ENCODE peak calls at places on chromosomes 13 and 19, in five cellular contexts. G, J, R, K and P are unnamed samples. For H3K4me1, the result is how much of the 10 kb centered on the place peaks cover.

GRCh38 chr19:36255316-36255715 is 40.4 kb downstream of the ZNF146 start:
- DNase-seq in R (no peak), J (no peak), K (no peak), G (no peak), P (no peak)

GRCh38 chr13:73943137-73943964 is 190.9 kb downstream of the KLF12 start:
- DNase-seq in K (no peak), R (no peak), J (no peak), G (no peak), P (no peak)

GRCh38 chr13:54018485-54018884 is 989.9 kb downstream of the OLFM4 start:
- DNase-seq in G (no peak), R (no peak), J (no peak), K (no peak), P (no peak)

GRCh38 chr13:25466880-25467279 is 95.1 kb downstream of the ATP8A2 start:
- DNase-seq in K (no peak), R (no peak), J (peak), G (no peak), P (no peak)

GRCh38 chr19:3061214-3062161 is 807 bp downstream of the TLE5 start:
- DNase-seq in K (peak), R (no peak), J (no peak), G (peak), P (peak)

GRCh38 chr19:15563325-15563794 is 51.7 kb upstream of the CYP4F8 start:
- DNase-seq in J (peak), R (peak), K (peak), G (peak), P (peak)

GRCh38 chr13:42548731-42549554 is 25.0 kb upstream of the TNFSF11 start:
- DNase-seq in J (no peak), R (no peak), K (no peak), G (no peak), P (no peak)

GRCh38 chr13:98144501-98145350 is 1.8 kb downstream of the FARP1 start:
- DNase-seq in R (peak), G (no peak), J (peak), K (peak), P (peak)

GRCh38 chr13:26921918-26922317 is 161.3 kb upstream of the GPR12 start:
- DNase-seq in R (no peak), K (no peak), G (no peak), J (peak), P (no peak)

GRCh38 chr13:101627556-101627943 is 175.1 kb downstream of the ITGBL1 start:
- DNase-seq in R (peak), K (no peak), J (no peak), G (no peak), P (no peak)

GRCh38 chr13:27921421-27921960 is 1.7 kb downstream of the PDX1 start:
- DNase-seq in R (no peak), J (peak), K (no peak), G (no peak), P (no peak)

GRCh38 chr13:93017493-93018112 is 209.0 kb upstream of the GPC6 start:
- DNase-seq in R (no peak), G (no peak), J (no peak), K (no peak), P (no peak)

GRCh38 chr13:24208314-24208713 is 47.8 kb downstream of the SPATA13 start:
- DNase-seq in G (no peak), K (peak), R (peak), J (no peak), P (no peak)

GRCh38 chr13:25733696-25734435 is 317.9 kb downstream of the SHISA2 start:
- DNase-seq in R (no peak), J (no peak), G (no peak), K (no peak), P (no peak)

GRCh38 chr19:681029-681626 is 4.9 kb downstream of the FSTL3 start:
- DNase-seq in G (no peak), R (peak), K (peak), J (no peak), P (no peak)

GRCh38 chr13:20580257-20580656 is 13.3 kb downstream of the IFT88 start:
- DNase-seq in J (no peak), G (no peak), R (no peak), K (no peak), P (no peak)

GRCh38 chr19:50858896-50859295 is 4.2 kb downstream of the KLK3 start:
- DNase-seq in J (peak), R (no peak), G (no peak), K (no peak), P (peak)

GRCh38 chr19:18170714-18171255 is 2.8 kb upstream of the IFI30 start:
- DNase-seq in K (no peak), R (no peak), G (peak), J (no peak), P (no peak)

GRCh38 chr19:18173572-18174294 is at the start of gene IFI30:
- DNase-seq in G (peak), R (peak), J (peak), K (peak), P (peak)

GRCh38 chr19:18172331-18173053 is 1.1 kb upstream of the IFI30 start:
- DNase-seq in R (no peak), G (no peak), K (no peak), J (no peak), P (no peak)

GRCh38 chr19:18173054-18173571 is 500 bp upstream of the IFI30 start:
- DNase-seq in J (no peak), K (no peak), G (no peak), R (no peak), P (no peak)

DNA sequence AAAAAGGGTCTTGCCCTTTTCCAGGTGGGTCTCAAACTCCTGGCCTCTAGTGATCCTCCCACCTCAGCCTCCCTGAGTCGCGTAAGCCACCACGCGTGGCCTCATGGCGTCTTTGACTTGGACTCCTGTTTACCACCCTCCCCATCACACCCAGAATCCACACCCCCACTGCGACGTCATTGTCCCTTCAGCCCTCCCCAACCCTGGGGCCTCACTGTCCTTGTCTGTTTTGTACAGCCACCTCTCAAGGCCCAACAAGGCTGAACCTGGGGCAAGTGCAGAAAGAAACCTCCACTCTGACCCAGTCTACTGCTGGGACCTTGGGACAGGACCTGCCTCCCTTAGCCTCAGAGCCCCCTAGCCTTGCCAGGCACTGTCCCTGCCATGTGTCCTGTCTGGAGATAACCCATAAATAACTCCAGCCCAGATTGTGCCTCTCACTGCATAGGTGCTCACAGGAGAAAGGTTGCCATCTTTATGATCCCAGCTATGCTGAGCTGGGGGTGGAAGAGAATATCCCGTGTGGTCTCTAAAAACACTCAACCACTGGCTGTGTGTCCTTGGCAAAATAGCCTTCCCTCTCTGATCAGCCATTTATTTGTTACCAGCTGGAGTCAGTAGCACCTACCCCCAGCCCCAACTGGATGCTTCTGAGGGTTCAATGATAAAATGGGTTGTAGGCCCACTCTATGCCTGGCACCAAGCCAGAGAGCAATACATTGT is 1.8 kb upstream of the IFI30 start:
- DNase-seq in G (no peak), R (no peak), J (no peak), K (no peak), P (no peak)
- H3K4me1 ChIP-seq in G (under half), R (under half), J (under half), K (under half), P (under half)

DNA sequence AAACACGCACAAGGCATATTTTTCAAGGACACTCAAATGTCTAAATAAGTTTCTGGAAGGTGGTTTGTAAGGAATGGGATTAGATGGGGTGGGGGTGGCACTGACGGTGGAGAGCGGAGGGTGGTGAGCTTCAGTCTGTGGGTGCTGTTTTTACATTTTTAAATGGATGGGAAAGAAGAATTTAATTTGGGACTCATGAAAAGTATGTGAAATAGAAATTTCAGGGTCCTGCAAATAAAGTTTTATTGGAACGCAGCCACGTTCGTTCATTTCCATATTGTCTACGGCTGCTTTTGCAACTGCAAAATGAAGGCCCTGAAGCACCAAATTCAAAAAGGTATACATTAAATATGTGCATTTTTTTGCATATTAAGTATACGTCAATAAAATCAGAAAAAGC is 9.9 kb downstream of the KANK2 start:
- DNase-seq in G (no peak), J (no peak), R (no peak), K (no peak), P (no peak)
- TF ChIP-seq CTCF in G (no peak), J (no peak), R (no peak), K (no peak), P (no peak)

DNA sequence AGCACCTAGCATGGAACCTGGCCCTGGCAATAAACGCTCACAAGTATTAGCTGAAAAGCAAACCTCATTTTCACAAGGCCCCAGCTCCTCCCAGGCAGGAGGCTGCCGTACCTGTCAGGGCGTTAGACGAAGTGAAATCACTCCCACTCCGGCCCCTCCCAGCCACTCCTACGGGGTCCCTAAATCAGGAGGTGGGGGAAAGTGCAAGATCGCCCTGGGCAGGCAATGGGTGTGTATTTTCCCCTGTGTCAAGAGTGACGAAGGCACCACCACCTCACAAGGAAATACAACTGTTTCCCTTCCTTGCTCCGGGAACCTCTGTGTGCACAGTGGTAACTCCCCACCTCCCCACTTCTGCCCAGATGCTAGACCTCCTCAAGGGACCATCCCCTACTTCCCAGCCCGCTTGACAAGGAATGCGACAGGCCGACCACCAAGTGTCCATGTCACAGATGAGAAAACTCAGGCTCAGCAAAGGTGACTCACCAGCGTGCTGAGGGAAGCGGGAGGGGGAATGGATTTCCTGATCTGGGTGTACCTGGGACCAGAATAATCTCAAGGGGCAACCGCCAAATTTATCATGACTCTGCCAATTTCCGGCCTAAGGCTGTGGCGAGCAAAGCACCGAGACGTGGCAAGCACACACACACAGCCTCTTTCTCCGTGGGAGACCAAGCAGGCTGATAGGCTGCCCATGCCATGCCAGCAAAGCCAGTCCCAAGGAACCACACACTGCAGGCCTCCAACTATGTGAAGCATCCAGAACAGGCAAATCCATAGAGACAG is 7.3 kb downstream of the PPP6R1 start:
- DNase-seq in G (no peak), J (no peak), R (peak), K (peak), P (peak)
- H3K4me1 ChIP-seq in G (under half), J (under half), R (half or more), K (half or more), P (under half)

GRCh38 chr19:39037194-39037593 is 4.8 kb upstream of the FBXO27 start:
- DNase-seq in R (no peak), J (no peak), G (no peak), K (no peak), P (no peak)

GRCh38 chr19:39032164-39032918 is at the start of gene FBXO27:
- DNase-seq in J (peak), K (peak), G (no peak), R (peak), P (peak)

DNA sequence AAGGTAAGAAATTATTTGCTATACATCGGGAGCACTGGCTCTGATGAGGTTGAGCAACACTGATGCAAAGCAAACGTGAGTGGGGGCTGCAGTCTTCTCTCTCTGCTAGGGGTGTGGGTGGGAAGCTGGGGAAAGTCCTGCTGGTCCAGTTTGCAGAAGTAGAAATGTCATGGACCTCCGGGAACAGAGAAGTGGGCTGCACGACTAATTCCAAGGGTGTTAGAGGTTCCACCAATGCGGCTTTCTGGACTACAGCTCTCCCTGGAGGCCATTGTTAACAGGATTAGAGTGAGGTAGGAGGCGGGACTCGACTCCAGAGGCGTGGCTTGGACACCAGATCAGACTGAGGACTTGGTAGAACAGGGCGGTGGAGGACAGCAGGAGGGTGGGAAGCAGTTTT is 5.7 kb upstream of the FBXO27 start:
- DNase-seq in R (peak), J (peak), G (no peak), K (peak), P (no peak)
- TF ChIP-seq CTCF in R (peak), J (peak), G (no peak), K (no peak), P (no peak)

GRCh38 chr19:5559804-5560133 is 8.0 kb downstream of the TINCR start:
- DNase-seq in R (no peak), K (no peak), G (no peak), J (no peak), P (no peak)

GRCh38 chr19:5562280-5562679 is 5.5 kb downstream of the TINCR start:
- DNase-seq in K (no peak), R (no peak), G (no peak), J (no peak), P (no peak)

GRCh38 chr19:5560156-5560555 is 7.6 kb downstream of the TINCR start:
- DNase-seq in R (no peak), J (peak), G (no peak), K (no peak), P (no peak)

GRCh38 chr19:5563008-5563431 is 4.7 kb downstream of the TINCR start:
- DNase-seq in G (no peak), K (no peak), J (peak), R (no peak), P (no peak)

DNA sequence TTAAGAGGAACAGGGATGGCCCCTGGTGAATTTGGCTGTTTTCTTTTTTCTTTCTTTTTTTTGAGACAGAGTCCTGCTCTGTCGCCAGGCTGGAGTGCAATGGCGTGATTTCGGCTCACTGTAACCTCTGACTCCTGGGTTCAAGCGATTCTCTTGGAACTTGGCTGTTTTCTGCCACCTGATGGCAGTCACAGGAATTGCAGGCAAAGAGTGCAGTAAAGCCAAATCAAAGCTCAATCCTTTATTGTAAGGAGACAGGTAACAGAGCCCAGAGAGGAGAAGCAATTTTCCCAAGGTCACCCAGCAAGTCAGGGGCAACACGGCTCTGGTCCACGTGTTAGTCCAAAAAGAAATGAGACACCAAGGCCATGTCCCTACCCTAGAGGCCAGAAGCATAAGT is 6.2 kb downstream of the TINCR start:
- DNase-seq in R (peak), G (no peak), K (no peak), J (peak), P (no peak)
- H3K4me1 ChIP-seq in R (under half), G (under half), K (under half), J (under half), P (under half)

GRCh38 chr13:71067164-71067815 is 799.7 kb downstream of the DACH1 start:
- DNase-seq in K (no peak), J (peak), G (no peak), R (no peak), P (no peak)
- TF ChIP-seq CTCF in K (no peak), J (peak), G (no peak), R (no peak), P (no peak)

GRCh38 chr13:46598140-46598819 is 45.3 kb downstream of the LRCH1 start:
- DNase-seq in G (no peak), K (no peak), J (no peak), R (no peak), P (no peak)
- H3K4me1 ChIP-seq in G (under half), K (under half), J (under half), R (under half), P (under half)

DNA sequence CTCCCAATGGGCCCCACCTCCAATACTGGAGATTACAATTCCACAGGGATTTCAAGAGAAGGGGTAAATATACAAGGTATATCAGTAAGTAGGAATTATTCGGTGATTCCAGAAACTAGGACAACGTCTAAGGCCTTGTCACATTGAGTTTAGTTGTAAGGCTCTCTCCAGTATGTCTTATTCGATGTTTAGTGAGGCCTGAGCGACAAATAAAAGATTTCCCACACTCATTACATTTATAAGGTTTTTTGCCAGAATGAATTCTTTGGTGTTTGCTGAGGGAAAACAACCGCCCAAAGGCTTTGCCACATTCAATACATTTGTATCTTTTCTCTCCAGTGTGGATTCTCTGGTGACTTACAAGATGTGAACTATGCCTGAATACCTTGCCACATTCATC is 19.1 kb upstream of the ZNF841 start:
- DNase-seq in K (no peak), G (no peak), J (no peak), R (no peak), P (no peak)
- TF ChIP-seq CTCF in K (no peak), G (no peak), J (no peak), R (no peak), P (no peak)